ENCODE peak calls at places on chromosome 10, in seven cellular contexts. Y is sigmoid colon, A is Peyer's patch, B is OCI-LY7, C is left lung, L is Karpas-422, H is tibial nerve. I is an unnamed sample.

GRCh38 chr10:23693398-23693797 is 254.5 kb downstream of the OTUD1 start:
- DNase-seq in Y (no peak), A (no peak), B (no peak), C (no peak), L (no peak), H (no peak), I (no peak)

GRCh38 chr10:21825345-21825744 is 178.2 kb downstream of the DNAJC1 start:
- DNase-seq in Y (no peak), A (no peak), B (no peak), C (no peak), L (no peak), H (no peak), I (no peak)

GRCh38 chr10:89147256-89147655 is 59.9 kb downstream of the CH25H start:
- DNase-seq in Y (no peak), A (no peak), B (no peak), C (no peak), L (no peak), H (no peak), I (no peak)

GRCh38 chr10:91036807-91037405 is 116.0 kb upstream of the ANKRD1 start:
- DNase-seq in Y (no peak), A (no peak), B (no peak), C (no peak), L (no peak), H (no peak), I (no peak)

GRCh38 chr10:104080762-104081161 is 4.9 kb downstream of the COL17A1 start:
- DNase-seq in Y (no peak), A (peak; percentile 62), B (peak; percentile 39), C (no peak), L (peak; percentile 69), H (no peak), I (no peak)

GRCh38 chr10:8402469-8403074 is 348.1 kb downstream of the GATA3 start:
- DNase-seq in Y (no peak), A (no peak), B (no peak), C (no peak), L (no peak), H (no peak), I (no peak)

GRCh38 chr10:10462116-10462515 is 555.6 kb upstream of the CELF2 start:
- DNase-seq in Y (no peak), A (no peak), B (no peak), C (no peak), L (no peak), H (no peak), I (no peak)

GRCh38 chr10:48982584-48982983 is 42.9 kb upstream of the LRRC18 start:
- DNase-seq in Y (no peak), A (no peak), B (no peak), C (no peak), L (no peak), H (no peak), I (no peak)

GRCh38 chr10:109706157-109706556 is 217.2 kb downstream of the XPNPEP1 start:
- DNase-seq in Y (no peak), A (no peak), B (no peak), C (no peak), L (no peak), H (no peak), I (no peak)
- H3K9me3 ChIP-seq in Y (no peaks in the 10 kb centered on the region), A (no peaks in the 10 kb centered on the region), B (no peaks in the 10 kb centered on the region), C (peaks cover 18% of the 10 kb centered on the region), L (no peaks in the 10 kb centered on the region), H (no peaks in the 10 kb centered on the region), I (no peaks in the 10 kb centered on the region)

DNA sequence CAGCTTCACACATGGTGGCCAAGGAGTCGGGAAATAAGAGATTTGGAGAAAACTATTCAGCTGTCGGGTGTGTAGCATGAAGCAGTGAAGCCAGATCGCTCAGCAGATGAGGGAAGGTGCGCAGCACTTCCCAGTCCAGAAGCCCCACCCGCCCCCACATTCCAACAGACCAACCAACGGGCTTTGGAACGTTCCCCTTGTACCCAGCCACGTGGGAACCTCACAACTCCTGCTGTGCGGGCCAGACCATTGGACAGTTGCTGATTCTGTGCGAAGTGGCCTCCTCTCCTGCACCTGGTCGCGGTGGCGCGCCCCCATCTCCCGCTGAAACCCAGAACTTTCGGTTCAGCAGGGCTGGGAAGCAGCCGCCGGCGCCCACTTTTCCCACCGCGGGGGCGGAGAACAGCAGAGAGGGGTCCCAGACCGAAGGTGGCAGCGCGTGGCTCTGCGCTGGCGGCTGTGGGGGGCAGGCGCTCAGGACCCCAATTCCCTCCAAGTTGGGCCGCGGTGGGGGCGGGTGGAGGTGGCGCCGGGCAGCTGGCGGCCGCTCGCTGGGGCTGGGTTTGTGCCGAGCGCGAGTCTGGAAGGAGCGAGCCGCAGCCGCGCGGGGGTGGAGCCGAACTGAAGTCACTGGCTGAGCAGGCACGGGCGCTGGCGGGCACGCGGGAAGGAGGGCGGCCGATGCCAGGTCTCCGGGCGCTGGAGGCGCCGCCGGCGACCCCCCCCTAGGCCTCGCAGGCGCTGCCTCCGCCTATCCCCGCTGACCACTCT is 1301.5 kb upstream of the SORCS1 start:
- DNase-seq in Y (peak; percentile 70), A (no peak), B (no peak), C (peak; percentile 37), L (no peak), H (no peak), I (peak; percentile 57)
- H3K4me3 ChIP-seq in Y (peak overlapping the region; percentile 73), A (peak overlapping the region; percentile 47), B (no peak overlapping the region), C (peak overlapping the region; percentile 36), L (no peak overlapping the region), H (peak overlapping the region; percentile 44), I (peak overlapping the region; percentile 48)

DNA sequence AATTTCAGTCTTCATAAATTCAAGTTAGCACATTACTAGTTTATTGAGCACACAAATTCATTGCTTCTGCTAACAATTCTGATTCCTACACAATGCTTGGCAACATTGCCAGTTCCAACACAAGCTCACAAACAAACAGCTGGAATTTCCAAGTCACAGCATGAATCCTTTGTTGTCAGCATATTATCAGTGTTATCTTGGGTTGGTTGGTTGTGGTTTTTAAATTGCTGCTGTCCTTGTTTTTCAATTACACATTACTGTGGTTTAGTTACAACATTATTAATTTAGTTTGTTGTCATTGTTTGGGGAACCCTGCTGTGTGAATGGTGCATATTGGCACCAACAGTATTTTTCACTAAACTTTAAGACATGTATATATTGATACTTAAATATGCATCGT is 86.0 kb upstream of the ARID5B start:
- DNase-seq in Y (no peak), A (no peak), B (no peak), C (no peak), L (no peak), H (no peak), I (no peak)
- H3K4me1 ChIP-seq in Y (no peaks in the 10 kb centered on the region), A (no peaks in the 10 kb centered on the region), B (no peaks in the 10 kb centered on the region), C (no peaks in the 10 kb centered on the region), L (no peaks in the 10 kb centered on the region), H (no peaks in the 10 kb centered on the region), I (no peaks in the 10 kb centered on the region)

GRCh38 chr10:116557305-116557880 is 11.7 kb downstream of the PNLIP start:
- DNase-seq in Y (no peak), A (no peak), B (no peak), C (no peak), L (no peak), H (no peak), I (no peak)

GRCh38 chr10:116548301-116548700 is 2.6 kb downstream of the PNLIP start:
- DNase-seq in Y (no peak), A (no peak), B (no peak), C (no peak), L (no peak), H (no peak), I (no peak)

GRCh38 chr10:116555882-116556281 is 10.2 kb downstream of the PNLIP start:
- DNase-seq in Y (no peak), A (no peak), B (no peak), C (no peak), L (no peak), H (no peak), I (no peak)

GRCh38 chr10:116554628-116555027 is 8.9 kb downstream of the PNLIP start:
- DNase-seq in Y (no peak), A (no peak), B (no peak), C (no peak), L (no peak), H (no peak), I (no peak)

GRCh38 chr10:116553378-116553980 is 7.7 kb downstream of the PNLIP start:
- DNase-seq in Y (no peak), A (no peak), B (no peak), C (no peak), L (no peak), H (no peak), I (no peak)
- H3K9me3 ChIP-seq in Y (no peaks in the 10 kb centered on the region), A (no peaks in the 10 kb centered on the region), B (no peaks in the 10 kb centered on the region), C (no peaks in the 10 kb centered on the region), L (no peaks in the 10 kb centered on the region), H (no peaks in the 10 kb centered on the region), I (no peaks in the 10 kb centered on the region)

GRCh38 chr10:93421426-93421825 is 60.7 kb downstream of the MYOF start:
- DNase-seq in Y (no peak), A (no peak), B (no peak), C (no peak), L (no peak), H (no peak), I (no peak)
- H3K4me3 ChIP-seq in Y (no peak overlapping the region), A (no peak overlapping the region), B (no peak overlapping the region), C (no peak overlapping the region), L (no peak overlapping the region), H (no peak overlapping the region), I (no peak overlapping the region)

GRCh38 chr10:97497572-97498075 is 598 bp downstream of the MMS19 start:
- DNase-seq in Y (peak; percentile 94), A (peak; percentile 91), B (peak; percentile 84), C (peak; percentile 84), L (peak; percentile 87), H (peak; percentile 71), I (peak; percentile 76)
- H3K4me1 ChIP-seq in Y (peaks cover 34% of the 10 kb centered on the region), A (peaks cover 10% of the 10 kb centered on the region), B (peaks cover 42% of the 10 kb centered on the region), C (peaks cover 35% of the 10 kb centered on the region), L (peaks cover 25% of the 10 kb centered on the region), H (no peaks in the 10 kb centered on the region), I (no peaks in the 10 kb centered on the region)

GRCh38 chr10:1274098-1274745 is 218.0 kb downstream of the WDR37 start:
- DNase-seq in Y (no peak), A (no peak), B (no peak), C (no peak), L (no peak), H (peak; percentile 28), I (no peak)
- H3K9me3 ChIP-seq in Y (no peaks in the 10 kb centered on the region), A (no peaks in the 10 kb centered on the region), B (no peaks in the 10 kb centered on the region), C (no peaks in the 10 kb centered on the region), L (no peaks in the 10 kb centered on the region), H (no peaks in the 10 kb centered on the region), I (no peaks in the 10 kb centered on the region)